ENCODE peak calls at places on chromosomes 4 and X, in nine cellular contexts. U is foreskin fibroblast, K is body of pancreas, M is dorsolateral prefrontal cortex, B is uterus, Y is hepatocyte, Z is HFF-Myc, Q is tibial nerve, X is mucosa of descending colon. J is an unnamed sample.

GRCh38 chr4:113368056-113368455 is 318.6 kb downstream of the ANK2 start:
- DNase-seq in U (peak), K (no peak), M (no peak), B (no peak), Y (no peak), Z (peak), Q (no peak), X (no peak), J (no peak)

GRCh38 chr4:26000274-26000950 is 86.4 kb downstream of the SMIM20 start:
- DNase-seq in U (no peak), K (no peak), M (no peak), B (no peak), Y (no peak), Z (no peak), Q (no peak), X (no peak), J (no peak)

GRCh38 chr4:152619556-152619955 is 60.2 kb downstream of the TMEM154 start:
- DNase-seq in U (no peak), K (no peak), M (no peak), B (no peak), Y (no peak), Z (no peak), Q (no peak), X (no peak), J (no peak)

GRCh38 chr4:138241281-138242075 is 671 bp downstream of the SLC7A11 start:
- DNase-seq in U (no peak), K (peak), M (no peak), B (no peak), Y (peak), Z (no peak), Q (no peak), X (peak), J (no peak)

GRCh38 chr4:43680416-43680815 is 768.2 kb downstream of the KCTD8 start:
- DNase-seq in U (no peak), K (no peak), M (no peak), B (no peak), Y (no peak), Z (no peak), Q (no peak), X (no peak), J (no peak)

GRCh38 chr4:6288871-6289270 is 19.2 kb downstream of the WFS1 start:
- DNase-seq in U (no peak), K (no peak), M (no peak), B (no peak), Y (no peak), Z (no peak), Q (no peak), X (no peak), J (no peak)

GRCh38 chr4:1002131-1002630 is 9.0 kb upstream of the SLC26A1 start:
- DNase-seq in U (no peak), K (peak), M (no peak), B (peak), Y (peak), Z (no peak), Q (peak), X (no peak), J (no peak)

GRCh38 chr4:127641524-127641923 is 8.8 kb downstream of the INTU start:
- DNase-seq in U (no peak), K (no peak), M (no peak), B (no peak), Y (no peak), Z (no peak), Q (no peak), X (no peak), J (no peak)

GRCh38 chr4:177632481-177632880 is 190.2 kb upstream of the AGA start:
- DNase-seq in U (no peak), K (no peak), M (no peak), B (no peak), Y (no peak), Z (no peak), Q (no peak), X (no peak), J (no peak)

GRCh38 chr4:127479031-127479622 is 153.6 kb upstream of the INTU start:
- DNase-seq in U (peak), K (no peak), M (no peak), B (no peak), Y (peak), Z (peak), Q (no peak), X (peak), J (no peak)

GRCh38 chr4:153509724-153510123 is 43.6 kb downstream of the TMEM131L start:
- DNase-seq in U (no peak), K (no peak), M (no peak), B (no peak), Y (no peak), Z (no peak), Q (no peak), X (peak), J (no peak)

GRCh38 chrX:7552758-7553157 is 290.2 kb upstream of the VCX start:
- DNase-seq in U (no peak), K (no peak), M (no peak), B (no peak), Y (no peak), Z (no peak), Q (no peak), X (no peak), J (no peak)

GRCh38 chr4:77844363-77844762 is 18.3 kb upstream of the MRPL1 start:
- DNase-seq in U (no peak), K (no peak), M (no peak), B (no peak), Y (no peak), Z (no peak), Q (no peak), X (no peak), J (no peak)

GRCh38 chrX:53224860-53225797 is at the start of gene KDM5C:
- DNase-seq in U (peak), K (peak), M (peak), B (peak), Y (peak), Z (peak), Q (peak), X (peak), J (peak)

GRCh38 chr4:98092833-98093439 is 50.3 kb downstream of the STPG2 start:
- DNase-seq in U (peak), K (no peak), M (no peak), B (no peak), Y (peak), Z (peak), Q (no peak), X (peak), J (no peak)

GRCh38 chrX:48493890-48494364 is 14.9 kb upstream of the PORCN start:
- DNase-seq in U (no peak), K (peak), M (no peak), B (no peak), Y (peak), Z (no peak), Q (no peak), X (peak), J (no peak)

GRCh38 chrX:131067846-131068745 is 9.9 kb downstream of the ARHGAP36 start:
- DNase-seq in U (no peak), K (no peak), M (no peak), B (no peak), Y (no peak), Z (no peak), Q (no peak), X (no peak), J (no peak)

GRCh38 chrX:123013141-123013540 is 170.9 kb upstream of the GRIA3 start:
- DNase-seq in U (no peak), K (no peak), M (no peak), B (no peak), Y (no peak), Z (no peak), Q (no peak), X (no peak), J (no peak)

GRCh38 chr4:24655326-24655725 is 71.0 kb upstream of the DHX15 start:
- DNase-seq in U (no peak), K (no peak), M (no peak), B (no peak), Y (no peak), Z (no peak), Q (no peak), X (no peak), J (no peak)

GRCh38 chr4:140069068-140069467 is 84.9 kb downstream of the MAML3 start:
- DNase-seq in U (peak), K (no peak), M (no peak), B (peak), Y (no peak), Z (no peak), Q (no peak), X (no peak), J (no peak)

GRCh38 chrX:119094819-119095218 is 22.0 kb downstream of the CT47C1 start:
- DNase-seq in U (no peak), K (no peak), M (no peak), B (no peak), Y (no peak), Z (no peak), Q (no peak), X (no peak), J (no peak)

GRCh38 chr4:10687526-10687925 is 3.0 kb upstream of the CLNK start:
- DNase-seq in U (no peak), K (no peak), M (no peak), B (no peak), Y (no peak), Z (no peak), Q (no peak), X (no peak), J (no peak)

GRCh38 chrX:119406739-119407138 is 7.6 kb downstream of the SLC25A43 start:
- DNase-seq in U (no peak), K (no peak), M (no peak), B (no peak), Y (no peak), Z (no peak), Q (no peak), X (no peak), J (no peak)

GRCh38 chr4:6354626-6355025 is 85.0 kb downstream of the WFS1 start:
- DNase-seq in U (no peak), K (no peak), M (no peak), B (no peak), Y (no peak), Z (no peak), Q (no peak), X (no peak), J (no peak)

GRCh38 chrX:68894142-68894512 is 65.3 kb downstream of the EFNB1 start:
- DNase-seq in U (no peak), K (no peak), M (no peak), B (no peak), Y (no peak), Z (no peak), Q (no peak), X (no peak), J (no peak)

GRCh38 chrX:149274516-149275105 is 230.5 kb downstream of the IDS start:
- DNase-seq in U (peak), K (no peak), M (no peak), B (no peak), Y (no peak), Z (no peak), Q (no peak), X (no peak), J (no peak)

GRCh38 chr4:5409980-5410618 is 298.3 kb downstream of the EVC2 start:
- DNase-seq in U (no peak), K (no peak), M (no peak), B (no peak), Y (no peak), Z (no peak), Q (no peak), X (no peak), J (peak)

DNA sequence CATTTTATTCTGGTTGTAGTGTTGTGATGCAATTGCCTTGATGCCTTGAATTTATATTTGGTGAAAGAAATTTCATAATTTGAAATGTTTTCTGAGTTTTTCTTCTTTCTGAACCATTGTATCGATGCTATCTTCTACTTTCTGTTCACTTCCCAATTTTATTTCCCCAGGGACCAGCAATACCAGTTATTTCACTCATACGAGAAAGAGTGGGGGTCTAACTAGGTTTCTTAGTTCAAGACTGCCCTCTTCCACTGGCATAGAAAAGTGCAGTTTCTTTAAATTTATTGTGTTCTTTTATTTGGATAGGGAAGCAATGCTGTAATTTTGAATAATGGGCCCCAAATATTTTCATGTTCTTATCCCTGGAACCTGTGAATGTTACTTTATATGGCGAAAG is 544.0 kb upstream of the ADGRL3 start:
- DNase-seq in U (no peak), K (no peak), M (no peak), B (no peak), Y (no peak), Z (no peak), Q (no peak), X (no peak), J (no peak)
- TF ChIP-seq CTCF in U (no peak), K (no peak), M (no peak), B (no peak), Y (no peak), Z (no peak), Q (no peak), X (no peak), J (peak)

DNA sequence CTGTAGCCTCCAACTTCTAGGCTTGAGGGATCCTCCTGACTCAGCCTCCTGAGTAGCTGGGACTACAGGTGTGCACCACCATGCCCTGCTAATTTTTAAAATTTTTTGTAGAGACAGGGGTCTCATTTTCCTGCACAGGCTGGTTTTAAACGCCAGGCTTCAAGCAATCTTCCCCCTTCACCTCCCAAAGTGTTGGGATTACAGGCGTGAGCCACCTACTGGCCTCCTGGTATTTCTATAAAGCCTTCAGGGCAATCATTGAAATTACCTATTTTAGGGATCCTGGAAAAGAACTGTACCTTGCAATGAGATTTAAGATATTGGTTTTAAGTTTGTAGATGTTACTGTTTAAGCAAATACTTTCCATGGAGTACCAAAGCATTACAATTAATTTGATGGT is 13.5 kb upstream of the PLS3 start:
- DNase-seq in U (no peak), K (no peak), M (no peak), B (no peak), Y (no peak), Z (no peak), Q (no peak), X (no peak), J (no peak)
- TF ChIP-seq CTCF in U (no peak), K (no peak), M (no peak), B (no peak), Y (peak), Z (no peak), Q (no peak), X (no peak), J (peak)

DNA sequence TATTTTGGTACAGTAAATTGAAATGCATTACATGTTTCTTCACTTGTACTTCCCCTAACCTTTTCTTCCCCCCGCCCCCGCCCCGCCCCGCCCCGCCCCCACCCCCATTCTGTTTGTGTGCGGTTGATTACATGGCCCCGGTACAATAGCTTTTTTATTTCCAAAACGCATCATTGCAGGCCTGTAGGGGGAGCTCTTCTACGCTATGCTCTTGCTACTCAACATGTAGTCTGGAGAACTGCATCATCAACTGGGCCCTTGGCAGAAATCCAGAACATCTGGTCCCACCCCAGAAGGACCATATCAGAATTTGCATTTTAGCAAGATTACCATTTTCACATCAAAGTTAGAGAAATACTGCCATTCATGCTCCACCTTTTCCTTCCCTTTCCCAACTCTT is 333.3 kb upstream of the DDX53 start:
- DNase-seq in U (no peak), K (no peak), M (peak), B (no peak), Y (peak), Z (peak), Q (no peak), X (peak), J (no peak)
- TF ChIP-seq CTCF in U (peak), K (no peak), M (peak), B (no peak), Y (no peak), Z (peak), Q (no peak), X (no peak), J (peak)

DNA sequence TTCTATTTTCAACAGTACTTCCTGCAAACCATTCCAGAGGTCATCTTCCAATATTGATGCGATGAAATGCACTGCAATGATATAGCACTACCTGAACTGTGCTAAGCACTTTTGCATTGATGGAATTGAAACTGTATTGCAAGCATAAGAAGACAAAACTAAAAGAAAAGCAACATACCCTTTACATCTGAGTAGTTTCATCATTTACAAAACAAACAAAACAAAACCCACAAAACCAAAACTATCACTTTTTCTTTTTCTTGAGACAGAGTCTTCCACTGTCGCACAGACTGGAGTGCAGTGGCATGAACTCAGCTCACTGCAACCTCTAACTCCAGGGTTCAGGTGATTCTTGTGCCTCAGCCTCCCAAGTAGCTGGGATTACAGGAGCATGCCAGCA is 120.1 kb upstream of the NAP1L5 start:
- DNase-seq in U (no peak), K (no peak), M (no peak), B (no peak), Y (no peak), Z (no peak), Q (no peak), X (no peak), J (no peak)
- TF ChIP-seq CTCF in U (no peak), K (no peak), M (no peak), B (no peak), Y (no peak), Z (no peak), Q (no peak), X (no peak), J (no peak)

J was measured in type B pancreatic cell.